ENCODE peak calls at places on chromosomes 12 and 14, in seven cellular contexts. R is fibroblast of lung; E is fibroblast of the aortic adventitia; X is CD4-positive, alpha-beta T cell; C is GM12865; F is neural crest cell; S is fibroblast of villous mesenchyme. V is an unnamed sample.

GRCh38 chr14:33880330-33880729 is 70.5 kb downstream of the EGLN3 start:
- DNase-seq in F (no peak), E (no peak), S (no peak), C (no peak), R (no peak), X (no peak), V (no peak)

GRCh38 chr12:3274664-3275063 is 197.5 kb downstream of the TSPAN9 start:
- DNase-seq in C (no peak), F (no peak), R (no peak), E (no peak), S (no peak), X (no peak), V (no peak)

GRCh38 chr12:14950982-14951746 is 10.2 kb downstream of the ARHGDIB start:
- DNase-seq in X (no peak), R (peak; percentile 27), F (no peak), S (no peak), E (no peak), C (no peak), V (peak; percentile 67)

GRCh38 chr12:60042835-60043234 is 447.0 kb downstream of the SLC16A7 start:
- DNase-seq in C (no peak), F (no peak), X (no peak), S (no peak), R (no peak), E (no peak), V (no peak)

GRCh38 chr14:58912287-58912686 is 274.5 kb downstream of the DACT1 start:
- DNase-seq in R (no peak), E (no peak), C (no peak), F (no peak), X (no peak), S (no peak), V (no peak)

GRCh38 chr14:100955201-100955600 is 51.7 kb upstream of the RTL1 start:
- DNase-seq in R (peak; percentile 80), E (peak; percentile 23), S (peak; percentile 40), C (no peak), F (no peak), X (no peak), V (peak; percentile 28)

GRCh38 chr14:38404100-38404541 is 148.2 kb upstream of the CLEC14A start:
- DNase-seq in R (peak; percentile 89), S (peak; percentile 88), E (peak; percentile 78), F (no peak), C (no peak), X (no peak), V (peak; percentile 81)

GRCh38 chr12:56161677-56162351 is 3.7 kb downstream of the MYL6 start:
- DNase-seq in E (no peak), F (no peak), R (peak; percentile 4), X (no peak), C (no peak), S (no peak), V (peak; percentile 12)

GRCh38 chr12:27906127-27906500 is 66.4 kb downstream of the PTHLH start:
- DNase-seq in R (no peak), C (no peak), F (no peak), X (no peak), E (no peak), S (no peak), V (no peak)

GRCh38 chr14:50835280-50835679 is 4.3 kb upstream of the NIN start:
- DNase-seq in X (no peak), F (no peak), C (peak; percentile 84), E (peak; percentile 44), S (no peak), R (peak; percentile 45), V (peak; percentile 61)

GRCh38 chr14:67270933-67271332 is 29.7 kb downstream of the PALS1 start:
- DNase-seq in F (no peak), R (no peak), E (no peak), S (no peak), C (no peak), X (no peak), V (no peak)

GRCh38 chr12:53344824-53345485 is 8.8 kb upstream of the SP7 start:
- DNase-seq in F (peak; percentile 70), S (peak; percentile 79), C (peak; percentile 80), R (peak; percentile 71), X (peak; percentile 57), E (peak; percentile 73), V (peak; percentile 78)

GRCh38 chr12:95859344-95859816 is 628 bp downstream of the SNRPF start:
- DNase-seq in C (peak; percentile 44), R (peak; percentile 48), S (peak; percentile 36), X (no peak), F (no peak), E (no peak), V (peak; percentile 19)

GRCh38 chr12:54526800-54527630 is 22.4 kb upstream of the PDE1B start:
- DNase-seq in C (peak; percentile 28), X (peak; percentile 6), R (peak; percentile 5), F (peak; percentile 70), E (peak; percentile 16), S (peak; percentile 23), V (peak; percentile 24)

GRCh38 chr14:102131741-102132140 is 8.0 kb upstream of the WDR20 start:
- DNase-seq in X (no peak), S (no peak), E (no peak), F (no peak), R (no peak), C (no peak), V (no peak)

GRCh38 chr14:47040490-47040889 is 388.9 kb upstream of the RPL10L start:
- DNase-seq in E (no peak), S (no peak), C (no peak), R (peak; percentile 14), X (no peak), F (no peak), V (no peak)

GRCh38 chr12:15540025-15540424 is 217.7 kb downstream of the PTPRO start:
- DNase-seq in X (no peak), C (no peak), F (no peak), R (no peak), S (no peak), E (no peak), V (no peak)

GRCh38 chr12:48163150-48163747 is 5.9 kb upstream of the ASB8 start:
- DNase-seq in X (no peak), C (no peak), S (no peak), E (no peak), R (no peak), F (no peak), V (no peak)

GRCh38 chr12:116236148-116236731 is 41.3 kb downstream of the MED13L start:
- DNase-seq in S (peak; percentile 64), F (no peak), X (peak; percentile 26), C (peak; percentile 60), E (peak; percentile 64), R (peak; percentile 66), V (peak; percentile 71)

GRCh38 chr14:73591690-73592448 is at the start of gene ACOT4:
- DNase-seq in E (peak; percentile 23), X (no peak), F (peak; percentile 32), C (peak; percentile 78), R (peak; percentile 54), S (peak; percentile 21), V (peak; percentile 25)

GRCh38 chr12:54010053-54010971 is 1.5 kb downstream of the HOXC8 start:
- DNase-seq in X (no peak), F (no peak), R (no peak), S (no peak), C (no peak), E (no peak), V (no peak)

GRCh38 chr12:107411792-107412535 is 273.6 kb upstream of the PWP1 start:
- DNase-seq in R (peak; percentile 80), F (no peak), E (no peak), X (no peak), S (peak; percentile 9), C (no peak), V (peak; percentile 6)

GRCh38 chr12:121626853-121627623 is 708 bp downstream of the ORAI1 start:
- DNase-seq in R (peak; percentile 70), C (peak; percentile 85), S (peak; percentile 73), F (peak; percentile 50), X (peak; percentile 51), E (peak; percentile 57), V (peak; percentile 64)

GRCh38 chr14:69666112-69666511 is 54.7 kb downstream of the SUSD6 start:
- DNase-seq in S (no peak), R (no peak), E (peak; percentile 40), X (no peak), F (no peak), C (no peak), V (peak; percentile 28)

GRCh38 chr12:31370645-31371620 is 45.0 kb upstream of the SINHCAF start:
- DNase-seq in E (peak; percentile 29), X (no peak), R (no peak), C (no peak), S (peak; percentile 7), F (peak; percentile 47), V (peak; percentile 31)

GRCh38 chr14:21145437-21145836 is 10.4 kb downstream of the OR5AU1 start:
- DNase-seq in E (no peak), F (no peak), X (no peak), C (no peak), S (no peak), R (no peak), V (no peak)
- TF ChIP-seq CTCF in E (no peak), F (no peak), X (no peak), C (no peak), S (no peak), R (no peak), V (no peak)

DNA sequence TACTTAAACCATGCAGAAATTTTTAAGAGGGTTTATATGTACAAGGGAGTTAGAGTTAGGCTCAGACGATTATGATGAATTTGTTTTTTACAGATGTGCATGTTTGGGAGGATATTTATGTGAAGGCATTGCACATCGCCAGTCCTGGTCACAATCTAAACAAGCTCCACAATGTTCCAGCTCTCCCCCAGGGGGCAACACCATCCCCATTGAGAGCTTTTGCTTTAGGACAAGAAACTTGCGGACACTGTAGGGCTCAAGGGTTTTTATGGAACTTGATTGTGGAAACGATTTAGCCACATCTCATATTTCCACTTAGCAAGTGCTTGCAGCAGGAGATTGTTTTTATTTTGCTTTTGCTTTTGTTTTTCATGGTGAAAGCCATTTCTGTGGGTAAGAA is 276.8 kb upstream of the SRRM4 start:
- DNase-seq in E (no peak), C (no peak), F (no peak), R (no peak), X (no peak), S (peak; percentile 4), V (no peak)
- TF ChIP-seq CTCF in E (no peak), C (no peak), F (no peak), R (no peak), X (no peak), S (no peak), V (no peak)

DNA sequence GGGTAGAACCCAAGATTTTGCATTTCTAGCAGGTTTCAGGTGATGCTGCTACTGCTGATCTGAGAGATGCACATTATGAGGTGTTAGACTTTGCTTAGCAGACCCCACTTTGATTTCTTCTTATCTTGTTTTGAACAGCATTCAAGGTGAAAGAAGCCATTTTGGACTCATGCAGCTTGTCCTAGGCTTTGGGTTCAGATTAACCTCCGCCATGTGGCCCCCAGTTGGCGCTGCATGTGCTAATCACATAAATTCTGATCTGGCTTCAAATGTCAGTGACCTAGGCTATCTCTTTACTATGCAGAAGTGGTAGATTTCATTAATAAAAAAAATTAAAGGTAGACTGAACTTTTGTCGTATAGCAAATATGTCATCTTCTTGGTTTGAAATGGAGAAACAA is 89.8 kb upstream of the DYRK2 start:
- DNase-seq in R (no peak), S (no peak), X (no peak), E (no peak), F (no peak), C (no peak), V (no peak)
- TF ChIP-seq CTCF in R (no peak), S (no peak), X (no peak), E (no peak), F (no peak), C (no peak), V (no peak)

GRCh38 chr14:92135269-92135668 is 13.5 kb downstream of the CPSF2 start:
- DNase-seq in E (peak; percentile 64), C (peak; percentile 21), X (no peak), F (no peak), S (peak; percentile 49), R (peak; percentile 27), V (peak; percentile 69)
- TF ChIP-seq CTCF in E (peak; percentile 65), C (peak; percentile 24), X (peak; percentile 52), F (peak; percentile 71), S (peak; percentile 59), R (peak; percentile 60), V (peak; percentile 62)

GRCh38 chr14:105201156-105201927 is 20.2 kb upstream of the NUDT14 start:
- DNase-seq in F (no peak), E (no peak), S (no peak), R (no peak), X (no peak), C (no peak), V (no peak)
- TF ChIP-seq CTCF in F (no peak), E (no peak), S (no peak), R (no peak), X (no peak), C (peak; percentile 16), V (peak; percentile 1)